ENCODE peak calls at places on chromosomes 6 and 20, in nine cellular contexts. K, X, N, F, L, E, Z, C and P are unnamed samples. For H3K4me1, the result is how much of the 10 kb centered on the place peaks cover.

GRCh38 chr6:14875678-14876063 is 370.2 kb upstream of the JARID2 start:
- DNase-seq in K (no peak), X (no peak), N (no peak), F (no peak), L (no peak), E (no peak), Z (no peak), C (no peak), P (no peak)

GRCh38 chr6:141540207-141540606 is 592.5 kb upstream of the GJE1 start:
- DNase-seq in K (no peak), X (no peak), N (no peak), F (no peak), L (no peak), E (no peak), Z (peak), C (no peak), P (no peak)

GRCh38 chr20:57445298-57445697 is 54.1 kb downstream of the RBM38 start:
- DNase-seq in K (no peak), X (no peak), N (peak), F (peak), L (no peak), E (peak), Z (peak), C (peak), P (peak)

GRCh38 chr20:33419140-33419974 is 18.0 kb upstream of the CDK5RAP1 start:
- DNase-seq in K (no peak), X (no peak), N (no peak), F (peak), L (no peak), E (peak), Z (peak), C (no peak), P (no peak)

GRCh38 chr6:168217216-168217879 is 102.2 kb downstream of the DACT2 start:
- DNase-seq in K (no peak), X (no peak), N (peak), F (no peak), L (no peak), E (no peak), Z (no peak), C (no peak), P (no peak)

GRCh38 chr20:3973705-3974104 is 41.7 kb downstream of the RNF24 start:
- DNase-seq in K (no peak), X (no peak), N (no peak), F (no peak), L (no peak), E (no peak), Z (no peak), C (no peak), P (peak)

GRCh38 chr6:121879149-121879548 is 443.7 kb downstream of the GJA1 start:
- DNase-seq in K (no peak), X (no peak), N (no peak), F (no peak), L (no peak), E (no peak), Z (peak), C (no peak), P (peak)

GRCh38 chr20:63392465-63393365 is 31.6 kb upstream of the CHRNA4 start:
- DNase-seq in K (no peak), X (no peak), N (no peak), F (no peak), L (no peak), E (no peak), Z (no peak), C (no peak), P (no peak)

GRCh38 chr20:22248052-22248667 is 336.2 kb downstream of the FOXA2 start:
- DNase-seq in K (no peak), X (no peak), N (no peak), F (no peak), L (peak), E (no peak), Z (no peak), C (no peak), P (peak)

GRCh38 chr20:23568320-23569011 is at the start of gene CST9L:
- DNase-seq in K (no peak), X (no peak), N (peak), F (no peak), L (no peak), E (no peak), Z (no peak), C (no peak), P (no peak)

GRCh38 chr6:11288065-11288464 is 55.6 kb upstream of the NEDD9 start:
- DNase-seq in K (peak), X (peak), N (no peak), F (no peak), L (no peak), E (no peak), Z (no peak), C (peak), P (no peak)

GRCh38 chr6:42963855-42964605 is 3.5 kb downstream of the GNMT start:
- DNase-seq in K (no peak), X (no peak), N (no peak), F (no peak), L (peak), E (no peak), Z (peak), C (no peak), P (peak)

GRCh38 chr6:95292011-95292410 is 285.3 kb upstream of the MANEA start:
- DNase-seq in K (no peak), X (no peak), N (no peak), F (no peak), L (no peak), E (no peak), Z (no peak), C (no peak), P (no peak)

GRCh38 chr20:34774431-34774830 is 51.0 kb downstream of the NCOA6 start:
- DNase-seq in K (no peak), X (no peak), N (no peak), F (no peak), L (no peak), E (no peak), Z (no peak), C (no peak), P (no peak)

GRCh38 chr20:9071976-9072726 is 3.3 kb downstream of the PLCB4 start:
- DNase-seq in K (no peak), X (no peak), N (no peak), F (no peak), L (no peak), E (no peak), Z (peak), C (no peak), P (peak)

GRCh38 chr6:1227935-1228753 is 83.8 kb upstream of the FOXQ1 start:
- DNase-seq in K (no peak), X (no peak), N (no peak), F (no peak), L (no peak), E (no peak), Z (no peak), C (no peak), P (no peak)

GRCh38 chr6:52087498-52087999 is at the start of gene PKHD1:
- DNase-seq in K (no peak), X (no peak), N (no peak), F (no peak), L (peak), E (no peak), Z (no peak), C (no peak), P (peak)

GRCh38 chr20:22775671-22776139 is 191.3 kb upstream of the FOXA2 start:
- DNase-seq in K (no peak), X (no peak), N (no peak), F (no peak), L (no peak), E (no peak), Z (peak), C (no peak), P (peak)

DNA sequence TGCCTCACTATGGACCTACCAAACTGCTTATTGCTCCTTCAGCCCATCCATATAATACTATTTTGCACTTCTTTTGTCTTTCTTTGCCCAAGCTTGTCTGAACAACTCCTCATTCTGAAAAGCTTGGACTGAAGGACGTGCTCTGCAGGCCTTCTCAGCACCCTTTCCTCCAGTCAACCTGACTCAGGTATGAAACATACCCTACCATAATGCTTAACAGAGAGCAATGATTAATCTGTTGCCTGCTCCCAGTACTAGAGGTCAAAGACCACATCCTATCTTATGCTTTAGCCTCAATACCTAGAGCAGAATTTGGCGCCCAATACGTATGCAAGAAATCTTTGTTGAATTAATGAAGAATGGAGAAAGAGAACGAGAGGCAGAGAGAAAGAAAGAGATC is 55.2 kb downstream of the ATXN1 start:
- DNase-seq in K (no peak), X (no peak), N (no peak), F (no peak), L (no peak), E (no peak), Z (no peak), C (no peak), P (no peak)
- H3K4me1 ChIP-seq in K (under half), X (under half), N (under half), F (under half), L (under half), E (under half), Z (under half), C (under half), P (under half)

DNA sequence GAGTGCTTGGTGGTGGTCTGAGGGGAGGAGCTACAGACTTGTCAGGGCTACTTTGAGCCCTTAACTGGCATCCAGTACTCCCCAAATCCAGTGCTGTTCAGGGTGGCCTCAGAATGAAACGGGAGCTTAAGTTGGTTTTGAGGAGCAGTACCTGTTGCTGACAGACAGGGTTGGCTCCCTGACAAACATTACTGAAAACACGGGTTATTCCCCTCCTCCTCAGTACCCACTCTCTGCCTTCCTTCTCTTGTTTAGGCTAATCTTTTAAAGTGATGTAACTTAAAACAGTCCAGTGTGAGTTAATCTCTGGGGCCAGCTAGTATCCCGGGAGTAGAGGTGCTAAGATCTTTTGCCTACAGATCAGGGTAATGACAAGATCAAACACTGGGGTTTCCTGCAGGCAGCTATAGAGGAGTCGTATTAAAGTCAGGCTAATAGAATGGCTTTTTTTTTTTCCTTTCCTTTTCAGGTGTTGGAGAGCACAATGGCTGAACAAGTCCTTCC is 3.7 kb downstream of the TNFAIP3 start:
- DNase-seq in K (no peak), X (no peak), N (no peak), F (no peak), L (peak), E (no peak), Z (no peak), C (no peak), P (no peak)
- H3K4me3 ChIP-seq in K (peak), X (no peak), N (no peak), F (peak), L (no peak), E (peak), Z (no peak), C (peak), P (peak)

GRCh38 chr6:80642452-80642851 is 536.0 kb downstream of the BCKDHB start:
- DNase-seq in K (no peak), X (no peak), N (no peak), F (no peak), L (no peak), E (no peak), Z (peak), C (no peak), P (no peak)

GRCh38 chr6:80641591-80641990 is 535.1 kb downstream of the BCKDHB start:
- DNase-seq in K (no peak), X (no peak), N (no peak), F (no peak), L (no peak), E (no peak), Z (peak), C (no peak), P (no peak)

GRCh38 chr6:80639243-80639642 is 532.8 kb downstream of the BCKDHB start:
- DNase-seq in K (no peak), X (no peak), N (no peak), F (no peak), L (no peak), E (no peak), Z (peak), C (no peak), P (no peak)

GRCh38 chr6:80638222-80639055 is 532.0 kb downstream of the BCKDHB start:
- DNase-seq in K (peak), X (peak), N (no peak), F (no peak), L (peak), E (no peak), Z (peak), C (no peak), P (peak)

DNA sequence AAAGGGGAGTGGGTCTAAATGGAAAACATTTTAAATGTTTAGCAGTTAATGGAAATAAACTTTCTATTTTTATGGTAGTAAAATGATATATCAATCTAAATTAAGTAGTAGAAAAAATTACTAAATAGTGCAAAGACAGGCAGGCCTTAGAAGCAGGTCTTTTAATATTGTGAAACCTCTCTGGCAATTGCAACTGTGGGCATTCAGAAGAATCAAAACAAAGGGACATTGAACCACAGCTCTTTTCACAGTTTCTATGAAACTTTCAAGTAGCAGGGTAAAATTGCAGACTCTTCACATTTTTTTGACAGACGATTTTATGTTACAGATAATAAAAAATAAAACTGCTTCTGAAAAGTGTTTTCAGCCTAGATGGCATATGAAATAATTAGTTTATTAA is 533.7 kb downstream of the BCKDHB start:
- DNase-seq in K (no peak), X (no peak), N (no peak), F (no peak), L (no peak), E (no peak), Z (no peak), C (no peak), P (peak)
- H3K4me1 ChIP-seq in K (under half), X (under half), N (under half), F (under half), L (under half), E (under half), Z (under half), C (under half), P (under half)

DNA sequence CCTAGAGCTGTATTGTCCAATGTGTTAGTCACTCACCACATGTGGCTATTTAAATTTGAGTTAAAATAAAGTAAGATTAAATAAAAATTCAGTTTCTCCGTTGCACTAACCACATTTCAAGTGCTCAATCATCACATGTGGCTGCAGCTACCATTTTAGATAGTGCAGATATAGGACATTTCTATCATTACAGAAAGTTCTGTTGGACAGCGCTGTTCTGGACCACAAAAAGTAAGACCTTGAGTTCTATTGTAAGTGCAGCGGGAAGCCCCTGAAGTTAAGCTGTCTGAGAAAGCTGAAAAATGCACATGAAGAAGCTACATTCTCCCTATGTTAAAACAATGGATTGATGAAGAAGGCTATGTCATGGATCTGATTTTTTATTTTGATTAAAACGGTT is 1.1 kb downstream of the ORC3 start:
- DNase-seq in K (no peak), X (no peak), N (no peak), F (no peak), L (no peak), E (no peak), Z (peak), C (no peak), P (no peak)
- H3K4me3 ChIP-seq in K (peak), X (peak), N (peak), F (peak), L (peak), E (peak), Z (peak), C (peak), P (peak)

DNA sequence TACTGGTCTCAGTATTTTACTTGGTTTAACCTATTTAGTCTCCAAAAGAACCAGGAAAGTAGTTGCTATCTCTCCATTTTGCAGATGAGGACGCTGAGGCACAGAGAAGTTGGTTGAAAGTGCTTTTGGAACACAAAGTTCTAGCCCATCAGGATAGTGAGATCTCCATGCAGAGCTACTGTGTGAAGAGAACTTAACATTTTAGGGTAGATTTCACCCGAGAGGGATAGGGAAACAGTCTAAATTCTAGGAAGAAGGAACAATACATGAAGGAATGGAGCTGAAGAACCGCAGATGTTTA is 65.1 kb downstream of the PHACTR2 start:
- DNase-seq in K (no peak), X (no peak), N (no peak), F (no peak), L (no peak), E (no peak), Z (no peak), C (no peak), P (no peak)
- H3K4me1 ChIP-seq in K (half or more), X (under half), N (under half), F (under half), L (under half), E (half or more), Z (under half), C (under half), P (under half)

DNA sequence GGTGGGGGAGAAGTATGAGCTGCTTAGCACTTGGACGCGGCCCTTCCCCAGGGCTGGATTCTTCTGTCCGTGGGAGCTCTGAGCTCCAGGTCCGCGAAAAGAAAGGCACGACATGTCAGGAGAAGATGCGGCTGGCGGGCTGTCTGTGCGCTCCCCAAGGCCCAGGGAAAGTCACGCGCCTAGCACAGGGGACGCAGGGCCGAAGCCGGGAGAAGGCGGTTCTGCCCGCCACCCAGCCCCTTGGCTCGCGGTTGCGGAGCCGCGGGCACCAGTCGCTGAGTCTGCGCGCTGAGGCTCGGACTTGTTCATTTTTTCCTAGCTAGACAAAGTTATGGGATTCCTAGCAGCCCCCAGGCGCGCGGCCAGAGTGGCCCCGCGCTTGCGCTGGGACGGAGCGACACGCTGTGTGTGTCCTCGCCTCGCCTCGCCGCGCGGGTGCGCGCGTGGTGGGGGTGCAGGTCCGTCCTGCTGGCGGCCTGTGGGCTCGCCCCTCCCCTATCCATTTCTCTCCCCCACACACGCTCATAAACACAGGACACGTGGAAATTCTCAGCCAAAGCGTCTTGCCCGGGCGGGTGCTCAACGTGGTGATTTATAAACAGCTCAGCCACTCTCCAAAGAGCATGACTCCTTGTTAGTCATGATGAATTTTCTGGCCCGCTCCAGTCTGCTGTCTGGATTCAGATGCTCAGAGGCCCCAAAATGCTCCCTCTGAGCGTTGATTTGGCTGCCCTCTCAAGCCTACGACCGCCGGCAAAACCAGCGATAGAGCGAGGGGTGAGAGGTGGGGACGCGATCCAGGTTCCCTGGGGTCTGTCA is 1.9 kb upstream of the POU3F2 start:
- DNase-seq in K (no peak), X (no peak), N (peak), F (peak), L (peak), E (no peak), Z (peak), C (peak), P (peak)
- H3K4me3 ChIP-seq in K (peak), X (peak), N (no peak), F (peak), L (peak), E (peak), Z (no peak), C (peak), P (peak)